ENCODE peak calls at places on chromosome 1, in five cellular contexts. One of them, this sample, is unnamed.

GRCh38 chr1:98659879-98660278 is 1.6 kb upstream of the SNX7 start:
- DNase-seq in endothelial cell of umbilical vein: no peak
- DNase-seq in epithelial cell of prostate: no peak
- DNase-seq in GM04504: no peak
- DNase-seq in uterus: no peak
- DNase-seq in this sample: no peak

GRCh38 chr1:9553736-9554144 is 14.5 kb downstream of the SLC25A33 start:
- DNase-seq in endothelial cell of umbilical vein: no peak
- DNase-seq in epithelial cell of prostate: no peak
- DNase-seq in GM04504: no peak
- DNase-seq in uterus: no peak
- DNase-seq in this sample: no peak

GRCh38 chr1:27269276-27269675 is 34.8 kb downstream of the WDTC1 start:
- DNase-seq in endothelial cell of umbilical vein: no peak
- DNase-seq in epithelial cell of prostate: no peak
- DNase-seq in GM04504: no peak
- DNase-seq in uterus: no peak
- DNase-seq in this sample: no peak

GRCh38 chr1:230713915-230714764 is at the start of gene AGT:
- DNase-seq in endothelial cell of umbilical vein: no peak
- DNase-seq in epithelial cell of prostate: peak
- DNase-seq in GM04504: peak
- DNase-seq in uterus: peak
- DNase-seq in this sample: no peak

GRCh38 chr1:22875851-22876250 is 96.8 kb downstream of the LACTBL1 start:
- DNase-seq in endothelial cell of umbilical vein: no peak
- DNase-seq in epithelial cell of prostate: no peak
- DNase-seq in GM04504: no peak
- DNase-seq in uterus: no peak
- DNase-seq in this sample: no peak

GRCh38 chr1:103457856-103458255 is 67.6 kb upstream of the RNPC3 start:
- DNase-seq in endothelial cell of umbilical vein: no peak
- DNase-seq in epithelial cell of prostate: no peak
- DNase-seq in GM04504: no peak
- DNase-seq in uterus: no peak
- DNase-seq in this sample: no peak

GRCh38 chr1:246142320-246142893 is 364.7 kb downstream of the SMYD3 start:
- DNase-seq in endothelial cell of umbilical vein: peak
- DNase-seq in epithelial cell of prostate: peak
- DNase-seq in GM04504: peak
- DNase-seq in uterus: no peak
- DNase-seq in this sample: peak

GRCh38 chr1:229344139-229344538 is 1.3 kb upstream of the CCSAP start:
- DNase-seq in endothelial cell of umbilical vein: no peak
- DNase-seq in epithelial cell of prostate: no peak
- DNase-seq in GM04504: no peak
- DNase-seq in uterus: no peak
- DNase-seq in this sample: no peak

GRCh38 chr1:178538192-178538916 is 25.4 kb downstream of the TEX35 start:
- DNase-seq in endothelial cell of umbilical vein: no peak
- DNase-seq in epithelial cell of prostate: no peak
- DNase-seq in GM04504: peak
- DNase-seq in uterus: no peak
- DNase-seq in this sample: peak

GRCh38 chr1:48767957-48768510 is 8.7 kb downstream of the BEND5 start:
- DNase-seq in endothelial cell of umbilical vein: no peak
- DNase-seq in epithelial cell of prostate: no peak
- DNase-seq in GM04504: no peak
- DNase-seq in uterus: no peak
- DNase-seq in this sample: no peak

GRCh38 chr1:212305342-212305741 is 20.1 kb downstream of the PPP2R5A start:
- DNase-seq in endothelial cell of umbilical vein: no peak
- DNase-seq in epithelial cell of prostate: no peak
- DNase-seq in GM04504: no peak
- DNase-seq in uterus: no peak
- DNase-seq in this sample: no peak

GRCh38 chr1:55483523-55483922 is 268.4 kb upstream of the USP24 start:
- DNase-seq in endothelial cell of umbilical vein: no peak
- DNase-seq in epithelial cell of prostate: no peak
- DNase-seq in GM04504: no peak
- DNase-seq in uterus: no peak
- DNase-seq in this sample: no peak

GRCh38 chr1:63124666-63125191 is 197.6 kb upstream of the FOXD3 start:
- DNase-seq in endothelial cell of umbilical vein: peak
- DNase-seq in epithelial cell of prostate: no peak
- DNase-seq in GM04504: peak
- DNase-seq in uterus: no peak
- DNase-seq in this sample: no peak

GRCh38 chr1:44501022-44501910 is 96.2 kb downstream of the RNF220 start:
- DNase-seq in endothelial cell of umbilical vein: no peak
- DNase-seq in epithelial cell of prostate: no peak
- DNase-seq in GM04504: no peak
- DNase-seq in uterus: no peak
- DNase-seq in this sample: no peak

GRCh38 chr1:92291372-92291999 is 7.3 kb downstream of the GLMN start:
- DNase-seq in endothelial cell of umbilical vein: peak
- DNase-seq in epithelial cell of prostate: peak
- DNase-seq in GM04504: no peak
- DNase-seq in uterus: no peak
- DNase-seq in this sample: peak

GRCh38 chr1:18632218-18632588 is 1.6 kb downstream of the PAX7 start:
- DNase-seq in endothelial cell of umbilical vein: no peak
- DNase-seq in epithelial cell of prostate: no peak
- DNase-seq in GM04504: no peak
- DNase-seq in uterus: no peak
- DNase-seq in this sample: no peak

GRCh38 chr1:5563861-5564577 is 428.2 kb downstream of the NPHP4 start:
- DNase-seq in endothelial cell of umbilical vein: no peak
- DNase-seq in epithelial cell of prostate: no peak
- DNase-seq in GM04504: no peak
- DNase-seq in uterus: no peak
- DNase-seq in this sample: no peak

GRCh38 chr1:229947968-229948367 is 119.1 kb upstream of the GALNT2 start:
- DNase-seq in endothelial cell of umbilical vein: no peak
- DNase-seq in epithelial cell of prostate: peak
- DNase-seq in GM04504: no peak
- DNase-seq in uterus: no peak
- DNase-seq in this sample: peak

GRCh38 chr1:116360435-116361173 is 12.4 kb upstream of the ATP1A1 start:
- DNase-seq in endothelial cell of umbilical vein: peak
- DNase-seq in epithelial cell of prostate: no peak
- DNase-seq in GM04504: no peak
- DNase-seq in uterus: no peak
- DNase-seq in this sample: no peak

This sample was measured in foreskin keratinocyte.